ENCODE peak calls at places on chromosomes 13 and 19, in ten cellular contexts. V is stimulated activated CD8-positive, alpha-beta memory T cell treated with anti-CD3 and anti-CD28 coated beads, Interleukin-7, amount 100 ng/mL, for 1 hour; X is dermis blood vessel endothelial cell; Y is psoas muscle; T is astrocyte of the spinal cord; G is neuronal stem cell; M is iris pigment epithelial cell; D is breast epithelium; Z is stomach; W is EL. N is an unnamed sample.

GRCh38 chr13:51771418-51772104 is 32.4 kb downstream of the DHRS12 start:
- DNase-seq in V (no peak), X (no peak), Y (no peak), T (no peak), G (no peak), M (no peak), D (no peak), Z (no peak), W (no peak), N (no peak)

GRCh38 chr13:112831801-112832200 is 137.2 kb upstream of the MCF2L start:
- DNase-seq in V (no peak), X (no peak), Y (no peak), T (no peak), G (no peak), M (no peak), D (no peak), Z (no peak), W (no peak), N (no peak)

GRCh38 chr13:100916943-100917342 is 242.3 kb upstream of the TMTC4 start:
- DNase-seq in V (no peak), X (peak), Y (no peak), T (no peak), G (no peak), M (no peak), D (no peak), Z (no peak), W (no peak), N (no peak)

GRCh38 chr13:92719868-92720267 is 506.7 kb upstream of the GPC6 start:
- DNase-seq in V (no peak), X (no peak), Y (no peak), T (peak), G (peak), M (no peak), D (no peak), Z (no peak), W (no peak), N (peak)

GRCh38 chr13:46552888-46553520 is at the start of gene LRCH1:
- DNase-seq in V (peak), X (peak), Y (peak), T (peak), G (peak), M (peak), D (peak), Z (peak), W (peak), N (peak)

GRCh38 chr13:32261567-32261966 is 53.6 kb downstream of the ZAR1L start:
- DNase-seq in V (no peak), X (peak), Y (peak), T (peak), G (no peak), M (peak), D (no peak), Z (peak), W (peak), N (peak)

GRCh38 chr13:97892717-97893116 is 60.8 kb upstream of the IPO5 start:
- DNase-seq in V (no peak), X (no peak), Y (no peak), T (peak), G (no peak), M (peak), D (no peak), Z (no peak), W (peak), N (peak)

GRCh38 chr13:113859311-113860050 is 4.4 kb downstream of the GAS6 start:
- DNase-seq in V (no peak), X (no peak), Y (no peak), T (no peak), G (no peak), M (no peak), D (no peak), Z (no peak), W (no peak), N (no peak)

GRCh38 chr19:8487137-8487851 is 15.1 kb downstream of the PRAM1 start:
- DNase-seq in V (peak), X (no peak), Y (no peak), T (no peak), G (no peak), M (peak), D (no peak), Z (no peak), W (no peak), N (no peak)

GRCh38 chr19:52786078-52786463 is 520 bp downstream of the ZNF600 start:
- DNase-seq in V (no peak), X (peak), Y (peak), T (no peak), G (no peak), M (peak), D (no peak), Z (no peak), W (peak), N (peak)

GRCh38 chr13:100540621-100541020 is 48.0 kb downstream of the GGACT start:
- DNase-seq in V (no peak), X (no peak), Y (no peak), T (peak), G (no peak), M (peak), D (no peak), Z (no peak), W (no peak), N (no peak)

GRCh38 chr13:32947411-32947810 is 68.8 kb upstream of the KL start:
- DNase-seq in V (no peak), X (no peak), Y (no peak), T (no peak), G (no peak), M (no peak), D (no peak), Z (no peak), W (no peak), N (no peak)

GRCh38 chr13:95605426-95606125 is 38.9 kb downstream of the DZIP1 start:
- DNase-seq in V (no peak), X (no peak), Y (no peak), T (no peak), G (no peak), M (no peak), D (no peak), Z (no peak), W (no peak), N (peak)

GRCh38 chr13:46655727-46656180 is 102.8 kb downstream of the LRCH1 start:
- DNase-seq in V (no peak), X (peak), Y (no peak), T (peak), G (peak), M (no peak), D (no peak), Z (peak), W (no peak), N (peak)

GRCh38 chr19:56253737-56254136 is 18.8 kb upstream of the EDDM13 start:
- DNase-seq in V (no peak), X (peak), Y (no peak), T (peak), G (no peak), M (peak), D (no peak), Z (no peak), W (peak), N (peak)

GRCh38 chr19:10701955-10702307 is 692 bp downstream of the QTRT1 start:
- DNase-seq in V (no peak), X (peak), Y (no peak), T (no peak), G (peak), M (no peak), D (no peak), Z (no peak), W (peak), N (no peak)

GRCh38 chr13:26558912-26559485 is 1.5 kb downstream of the WASF3 start:
- DNase-seq in V (no peak), X (peak), Y (no peak), T (peak), G (peak), M (no peak), D (no peak), Z (no peak), W (peak), N (no peak)

GRCh38 chr19:14366529-14366928 is 14.7 kb upstream of the ADGRE5 start:
- DNase-seq in V (peak), X (peak), Y (peak), T (peak), G (no peak), M (peak), D (peak), Z (peak), W (peak), N (peak)

GRCh38 chr19:6963937-6964336 is 57.3 kb downstream of the MBD3L2B start:
- DNase-seq in V (peak), X (peak), Y (no peak), T (no peak), G (no peak), M (no peak), D (no peak), Z (no peak), W (no peak), N (no peak)

GRCh38 chr13:102863590-102863989 is 17.8 kb downstream of the ERCC5 start:
- DNase-seq in V (no peak), X (no peak), Y (peak), T (no peak), G (no peak), M (no peak), D (no peak), Z (no peak), W (no peak), N (no peak)

GRCh38 chr13:106794131-106794530 is 226.2 kb upstream of the ARGLU1 start:
- DNase-seq in V (no peak), X (no peak), Y (no peak), T (no peak), G (no peak), M (no peak), D (no peak), Z (no peak), W (no peak), N (no peak)

GRCh38 chr19:1812426-1813196 is 535 bp upstream of the ATP8B3 start:
- DNase-seq in V (peak), X (peak), Y (peak), T (peak), G (peak), M (peak), D (peak), Z (peak), W (peak), N (peak)

GRCh38 chr19:35346193-35347052 is 1.3 kb upstream of the FFAR1 start:
- DNase-seq in V (peak), X (no peak), Y (no peak), T (no peak), G (no peak), M (no peak), D (peak), Z (peak), W (no peak), N (no peak)

GRCh38 chr13:74073231-74073630 is 61.0 kb downstream of the KLF12 start:
- DNase-seq in V (no peak), X (peak), Y (no peak), T (no peak), G (no peak), M (no peak), D (no peak), Z (no peak), W (no peak), N (no peak)

GRCh38 chr19:41307954-41308449 is 2.0 kb upstream of the CCDC97 start:
- DNase-seq in V (no peak), X (no peak), Y (no peak), T (no peak), G (no peak), M (no peak), D (no peak), Z (no peak), W (no peak), N (peak)

GRCh38 chr19:12792048-12792852 is 964 bp downstream of the JUNB start:
- DNase-seq in V (peak), X (peak), Y (peak), T (peak), G (no peak), M (peak), D (peak), Z (peak), W (peak), N (peak)

GRCh38 chr13:29369060-29369743 is 226.3 kb downstream of the SLC7A1 start:
- DNase-seq in V (no peak), X (peak), Y (no peak), T (peak), G (peak), M (peak), D (no peak), Z (no peak), W (peak), N (peak)

GRCh38 chr13:99572921-99573320 is 71.6 kb downstream of the TM9SF2 start:
- DNase-seq in V (no peak), X (no peak), Y (no peak), T (no peak), G (no peak), M (no peak), D (no peak), Z (no peak), W (no peak), N (no peak)

GRCh38 chr13:35855531-35856019 is 275.6 kb downstream of the DCLK1 start:
- DNase-seq in V (no peak), X (peak), Y (no peak), T (no peak), G (peak), M (no peak), D (no peak), Z (no peak), W (peak), N (peak)

GRCh38 chr19:57992841-57993240 is 9.8 kb downstream of the ZNF606 start:
- DNase-seq in V (no peak), X (no peak), Y (no peak), T (no peak), G (no peak), M (peak), D (no peak), Z (no peak), W (no peak), N (no peak)

GRCh38 chr13:43573787-43574562 is 212.8 kb downstream of the ENOX1 start:
- DNase-seq in V (no peak), X (no peak), Y (no peak), T (no peak), G (no peak), M (peak), D (no peak), Z (no peak), W (peak), N (no peak)

N was measured in epithelial cell of esophagus.